ENCODE peak calls at places on chromosomes 1 and 21, in eight cellular contexts. One of them, this sample, is unnamed. For H3K4me1, the result is how much of the 10 kb centered on the place peaks cover.

GRCh38 chr1:6188466-6188865 is 8.3 kb upstream of the CHD5 start:
- DNase-seq in IMR-90: no peak
- DNase-seq in astrocyte: no peak
- DNase-seq in NT2/D1: no peak
- DNase-seq in MM.1S: no peak
- DNase-seq in mammary epithelial cell: peak
- DNase-seq in fibroblast of lung: no peak
- DNase-seq in DND-41: no peak
- DNase-seq in this sample: no peak

GRCh38 chr1:194829492-194829891 is 1643.1 kb upstream of the B3GALT2 start:
- DNase-seq in DND-41: no peak
- DNase-seq in NT2/D1: no peak
- DNase-seq in IMR-90: peak
- DNase-seq in MM.1S: no peak
- DNase-seq in fibroblast of lung: peak
- DNase-seq in astrocyte: peak
- DNase-seq in mammary epithelial cell: no peak
- DNase-seq in this sample: no peak

GRCh38 chr21:38219049-38219628 is 37.7 kb upstream of the KCNJ15 start:
- DNase-seq in NT2/D1: peak
- DNase-seq in mammary epithelial cell: peak
- DNase-seq in fibroblast of lung: peak
- DNase-seq in IMR-90: peak
- DNase-seq in MM.1S: peak
- DNase-seq in astrocyte: peak
- DNase-seq in DND-41: peak
- DNase-seq in this sample: peak

GRCh38 chr21:44706026-44706705 is 5.2 kb downstream of the TSPEAR start:
- DNase-seq in MM.1S: no peak
- DNase-seq in fibroblast of lung: no peak
- DNase-seq in NT2/D1: no peak
- DNase-seq in DND-41: no peak
- DNase-seq in mammary epithelial cell: no peak
- DNase-seq in astrocyte: no peak
- DNase-seq in IMR-90: no peak
- DNase-seq in this sample: no peak

GRCh38 chr1:44676484-44677200 is 2.1 kb downstream of the ARMH1 start:
- DNase-seq in astrocyte: peak
- DNase-seq in mammary epithelial cell: no peak
- DNase-seq in DND-41: no peak
- DNase-seq in fibroblast of lung: peak
- DNase-seq in NT2/D1: no peak
- DNase-seq in MM.1S: no peak
- DNase-seq in IMR-90: peak
- DNase-seq in this sample: peak

GRCh38 chr1:164557270-164557669 is 1.7 kb upstream of the PBX1 start:
- DNase-seq in MM.1S: no peak
- DNase-seq in NT2/D1: no peak
- DNase-seq in fibroblast of lung: no peak
- DNase-seq in IMR-90: no peak
- DNase-seq in astrocyte: no peak
- DNase-seq in mammary epithelial cell: peak
- DNase-seq in DND-41: no peak
- DNase-seq in this sample: no peak

GRCh38 chr1:32500387-32501209 is 35.7 kb downstream of the ZBTB8B start:
- DNase-seq in MM.1S: peak
- DNase-seq in DND-41: peak
- DNase-seq in fibroblast of lung: peak
- DNase-seq in NT2/D1: peak
- DNase-seq in IMR-90: peak
- DNase-seq in astrocyte: peak
- DNase-seq in mammary epithelial cell: peak
- DNase-seq in this sample: peak

GRCh38 chr1:203299180-203299579 is 6.1 kb upstream of the BTG2 start:
- DNase-seq in mammary epithelial cell: no peak
- DNase-seq in fibroblast of lung: no peak
- DNase-seq in IMR-90: no peak
- DNase-seq in MM.1S: peak
- DNase-seq in DND-41: no peak
- DNase-seq in NT2/D1: no peak
- DNase-seq in astrocyte: no peak
- DNase-seq in this sample: peak

GRCh38 chr1:213970193-213970592 is 17.6 kb upstream of the PROX1 start:
- DNase-seq in NT2/D1: no peak
- DNase-seq in astrocyte: peak
- DNase-seq in DND-41: no peak
- DNase-seq in IMR-90: no peak
- DNase-seq in mammary epithelial cell: no peak
- DNase-seq in MM.1S: no peak
- DNase-seq in fibroblast of lung: no peak
- DNase-seq in this sample: no peak

GRCh38 chr21:32329776-32330175 is 31.1 kb downstream of the MRAP start:
- DNase-seq in MM.1S: no peak
- DNase-seq in mammary epithelial cell: no peak
- DNase-seq in DND-41: no peak
- DNase-seq in astrocyte: peak
- DNase-seq in IMR-90: peak
- DNase-seq in fibroblast of lung: peak
- DNase-seq in NT2/D1: no peak
- DNase-seq in this sample: no peak

GRCh38 chr21:39696620-39697019 is 48.4 kb upstream of the IGSF5 start:
- DNase-seq in astrocyte: peak
- DNase-seq in MM.1S: no peak
- DNase-seq in NT2/D1: no peak
- DNase-seq in fibroblast of lung: peak
- DNase-seq in IMR-90: no peak
- DNase-seq in mammary epithelial cell: no peak
- DNase-seq in DND-41: no peak
- DNase-seq in this sample: no peak

GRCh38 chr1:185207178-185207577 is 50.2 kb downstream of the SWT1 start:
- DNase-seq in IMR-90: no peak
- DNase-seq in DND-41: no peak
- DNase-seq in NT2/D1: no peak
- DNase-seq in fibroblast of lung: no peak
- DNase-seq in MM.1S: no peak
- DNase-seq in mammary epithelial cell: no peak
- DNase-seq in astrocyte: no peak
- DNase-seq in this sample: no peak

GRCh38 chr21:36159356-36159921 is 2.8 kb downstream of the DOP1B start:
- DNase-seq in fibroblast of lung: no peak
- DNase-seq in IMR-90: no peak
- DNase-seq in mammary epithelial cell: no peak
- DNase-seq in DND-41: no peak
- DNase-seq in NT2/D1: no peak
- DNase-seq in MM.1S: no peak
- DNase-seq in astrocyte: no peak
- DNase-seq in this sample: no peak

GRCh38 chr1:83734411-83734810 is 264.5 kb downstream of the TTLL7 start:
- DNase-seq in fibroblast of lung: no peak
- DNase-seq in NT2/D1: no peak
- DNase-seq in astrocyte: no peak
- DNase-seq in mammary epithelial cell: no peak
- DNase-seq in IMR-90: no peak
- DNase-seq in DND-41: no peak
- DNase-seq in MM.1S: no peak
- DNase-seq in this sample: no peak

GRCh38 chr1:77319036-77319705 is 37.4 kb downstream of the AK5 start:
- DNase-seq in fibroblast of lung: no peak
- DNase-seq in IMR-90: peak
- DNase-seq in DND-41: no peak
- DNase-seq in mammary epithelial cell: peak
- DNase-seq in astrocyte: no peak
- DNase-seq in NT2/D1: no peak
- DNase-seq in MM.1S: no peak
- DNase-seq in this sample: no peak

GRCh38 chr21:33047231-33047630 is 21.5 kb downstream of the OLIG2 start:
- DNase-seq in NT2/D1: no peak
- DNase-seq in DND-41: no peak
- DNase-seq in astrocyte: peak
- DNase-seq in MM.1S: no peak
- DNase-seq in fibroblast of lung: peak
- DNase-seq in mammary epithelial cell: peak
- DNase-seq in IMR-90: peak
- DNase-seq in this sample: no peak

GRCh38 chr1:215489771-215490566 is 77.1 kb upstream of the KCTD3 start:
- DNase-seq in MM.1S: no peak
- DNase-seq in IMR-90: peak
- DNase-seq in DND-41: no peak
- DNase-seq in mammary epithelial cell: peak
- DNase-seq in fibroblast of lung: no peak
- DNase-seq in astrocyte: no peak
- DNase-seq in NT2/D1: no peak
- DNase-seq in this sample: no peak

GRCh38 chr1:242847390-242847993 is 323.0 kb upstream of the PLD5 start:
- DNase-seq in astrocyte: peak
- DNase-seq in mammary epithelial cell: no peak
- DNase-seq in MM.1S: peak
- DNase-seq in IMR-90: no peak
- DNase-seq in NT2/D1: no peak
- DNase-seq in fibroblast of lung: peak
- DNase-seq in DND-41: peak
- DNase-seq in this sample: peak

GRCh38 chr1:241311056-241311746 is 45.8 kb downstream of the RGS7 start:
- DNase-seq in IMR-90: peak
- DNase-seq in NT2/D1: no peak
- DNase-seq in mammary epithelial cell: no peak
- DNase-seq in MM.1S: no peak
- DNase-seq in astrocyte: no peak
- DNase-seq in DND-41: no peak
- DNase-seq in fibroblast of lung: peak
- DNase-seq in this sample: no peak

GRCh38 chr1:69710484-69710883 is 142.8 kb downstream of the LRRC7 start:
- DNase-seq in IMR-90: no peak
- DNase-seq in DND-41: no peak
- DNase-seq in NT2/D1: no peak
- DNase-seq in astrocyte: no peak
- DNase-seq in fibroblast of lung: no peak
- DNase-seq in MM.1S: no peak
- DNase-seq in mammary epithelial cell: no peak
- DNase-seq in this sample: no peak

GRCh38 chr1:50531601-50532000 is 108.4 kb upstream of the DMRTA2 start:
- DNase-seq in IMR-90: peak
- DNase-seq in NT2/D1: no peak
- DNase-seq in MM.1S: no peak
- DNase-seq in fibroblast of lung: no peak
- DNase-seq in DND-41: no peak
- DNase-seq in astrocyte: no peak
- DNase-seq in mammary epithelial cell: no peak
- DNase-seq in this sample: no peak

GRCh38 chr1:214123061-214123784 is 135.4 kb downstream of the PROX1 start:
- DNase-seq in mammary epithelial cell: peak
- DNase-seq in astrocyte: peak
- DNase-seq in IMR-90: peak
- DNase-seq in NT2/D1: peak
- DNase-seq in fibroblast of lung: peak
- DNase-seq in MM.1S: peak
- DNase-seq in DND-41: peak
- DNase-seq in this sample: peak

DNA sequence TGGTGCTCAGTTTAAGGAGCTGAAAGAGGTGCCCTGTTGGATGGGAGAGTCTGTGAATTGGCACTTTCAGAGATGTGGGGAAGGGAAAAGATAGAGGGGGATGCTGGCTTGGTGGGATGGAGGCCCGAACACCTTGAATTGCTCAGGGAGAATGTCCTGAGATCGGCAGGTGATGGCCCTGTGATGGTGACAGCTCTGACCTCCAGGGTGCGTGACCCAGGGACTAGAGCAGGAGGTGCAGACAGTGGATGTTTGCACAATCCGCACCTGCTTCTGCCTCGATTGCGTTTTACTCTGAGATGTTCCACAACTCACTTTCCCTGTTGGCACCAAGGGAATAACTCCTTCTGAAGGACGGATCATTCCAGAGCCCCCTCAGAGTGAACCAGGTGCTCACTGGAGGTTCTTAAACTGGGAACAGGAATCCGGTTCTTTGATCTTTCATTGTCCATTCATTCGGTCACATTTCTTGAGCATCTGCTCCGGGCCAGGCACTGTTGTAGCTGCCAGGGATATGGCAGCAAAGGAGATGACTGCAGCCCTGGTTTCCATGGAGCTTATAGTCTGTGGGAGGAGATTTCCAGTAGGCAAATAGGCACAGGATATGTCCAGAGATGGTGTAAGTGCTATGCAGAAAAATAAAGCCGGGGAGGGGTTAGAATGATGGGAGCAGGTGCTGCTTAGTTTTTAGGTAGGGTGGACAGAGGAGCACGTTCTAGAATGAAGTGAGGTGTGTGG is 226.6 kb upstream of the TMEM51 start:
- DNase-seq in MM.1S: no peak
- DNase-seq in NT2/D1: no peak
- DNase-seq in DND-41: no peak
- DNase-seq in fibroblast of lung: no peak
- DNase-seq in IMR-90: no peak
- DNase-seq in mammary epithelial cell: no peak
- DNase-seq in astrocyte: no peak
- DNase-seq in this sample: no peak
- H3K9ac ChIP-seq in MM.1S: no peak
- H3K9ac ChIP-seq in NT2/D1: no peak
- H3K9ac ChIP-seq in DND-41: no peak
- H3K9ac ChIP-seq in fibroblast of lung: no peak
- H3K9ac ChIP-seq in IMR-90: peak
- H3K9ac ChIP-seq in mammary epithelial cell: no peak
- H3K9ac ChIP-seq in astrocyte: peak
- H3K9ac ChIP-seq in this sample: no peak

DNA sequence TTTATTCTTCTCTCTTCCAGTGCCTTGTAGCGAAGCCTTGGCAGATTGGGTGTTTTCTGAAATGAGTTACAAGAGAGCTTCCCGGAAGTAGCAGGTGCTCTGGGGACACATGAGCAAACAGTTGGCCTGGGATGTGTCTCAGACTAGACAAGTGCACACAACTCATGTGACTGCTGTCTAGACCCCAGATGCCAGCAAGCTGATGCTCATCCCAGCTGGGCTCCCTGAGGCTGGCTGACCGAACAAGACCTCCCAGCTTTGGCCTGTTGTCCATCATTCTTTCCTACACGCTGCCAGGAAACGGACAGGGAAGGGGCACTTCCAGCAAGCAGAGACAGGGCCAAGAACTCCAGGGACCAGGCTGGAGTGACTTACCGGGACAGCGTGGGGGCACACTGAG is 18.7 kb upstream of the CSF1 start:
- DNase-seq in MM.1S: no peak
- DNase-seq in mammary epithelial cell: no peak
- DNase-seq in fibroblast of lung: no peak
- DNase-seq in IMR-90: no peak
- DNase-seq in NT2/D1: no peak
- DNase-seq in DND-41: peak
- DNase-seq in astrocyte: no peak
- DNase-seq in this sample: no peak
- H3K4me1 ChIP-seq in MM.1S: under half
- H3K4me1 ChIP-seq in mammary epithelial cell: under half
- H3K4me1 ChIP-seq in fibroblast of lung: under half
- H3K4me1 ChIP-seq in IMR-90: under half
- H3K4me1 ChIP-seq in NT2/D1: under half
- H3K4me1 ChIP-seq in DND-41: under half
- H3K4me1 ChIP-seq in astrocyte: under half
- H3K4me1 ChIP-seq in this sample: under half

GRCh38 chr1:109912873-109913272 is 2.2 kb downstream of the CSF1 start:
- DNase-seq in IMR-90: peak
- DNase-seq in NT2/D1: no peak
- DNase-seq in astrocyte: peak
- DNase-seq in fibroblast of lung: no peak
- DNase-seq in DND-41: no peak
- DNase-seq in mammary epithelial cell: no peak
- DNase-seq in MM.1S: no peak
- DNase-seq in this sample: no peak
- H3K9ac ChIP-seq in IMR-90: peak
- H3K9ac ChIP-seq in NT2/D1: no peak
- H3K9ac ChIP-seq in astrocyte: no peak
- H3K9ac ChIP-seq in fibroblast of lung: no peak
- H3K9ac ChIP-seq in DND-41: peak
- H3K9ac ChIP-seq in mammary epithelial cell: no peak
- H3K9ac ChIP-seq in MM.1S: no peak
- H3K9ac ChIP-seq in this sample: no peak

GRCh38 chr1:54340876-54341275 is 65.3 kb downstream of the SSBP3 start:
- DNase-seq in IMR-90: no peak
- DNase-seq in mammary epithelial cell: no peak
- DNase-seq in astrocyte: no peak
- DNase-seq in NT2/D1: no peak
- DNase-seq in fibroblast of lung: no peak
- DNase-seq in DND-41: no peak
- DNase-seq in MM.1S: no peak
- DNase-seq in this sample: no peak
- H3K4me1 ChIP-seq in IMR-90: under half
- H3K4me1 ChIP-seq in mammary epithelial cell: under half
- H3K4me1 ChIP-seq in astrocyte: under half
- H3K4me1 ChIP-seq in NT2/D1: under half
- H3K4me1 ChIP-seq in fibroblast of lung: under half
- H3K4me1 ChIP-seq in DND-41: under half
- H3K4me1 ChIP-seq in MM.1S: under half
- H3K4me1 ChIP-seq in this sample: under half